ENCODE peak calls at places on chromosomes 5 and 9, in six cellular contexts. B is NB4, V is tibial artery, A is SJSA1, E is neuronal stem cell, C is H1. D is an unnamed sample.

GRCh38 chr9:14339746-14340145 is 25.8 kb upstream of the NFIB start:
- DNase-seq in E (no peak), A (no peak), C (no peak), B (no peak), V (no peak), D (no peak)

GRCh38 chr5:139268364-139269202 is 25.0 kb upstream of the MATR3 start:
- DNase-seq in V (no peak), C (no peak), B (peak; percentile 52), E (no peak), A (peak; percentile 31), D (no peak)

GRCh38 chr9:94666364-94667099 is 27.2 kb upstream of the FBP1 start:
- DNase-seq in A (no peak), B (no peak), C (no peak), E (no peak), V (no peak), D (no peak)

GRCh38 chr9:93096131-93096802 is at the start of gene CARD19:
- DNase-seq in V (peak; percentile 74), B (peak; percentile 48), A (peak; percentile 54), C (no peak), E (peak; percentile 31), D (no peak)

GRCh38 chr5:177535125-177535524 is 18.4 kb upstream of the DDX41 start:
- DNase-seq in V (no peak), C (no peak), A (no peak), E (no peak), B (no peak), D (no peak)

GRCh38 chr5:28958581-28958980 is 1920.2 kb upstream of the CDH9 start:
- DNase-seq in E (no peak), C (no peak), B (no peak), A (no peak), V (no peak), D (no peak)

GRCh38 chr5:103393131-103393754 is 134.7 kb downstream of the MACIR start:
- DNase-seq in V (peak; percentile 26), B (peak; percentile 7), A (no peak), C (no peak), E (peak; percentile 14), D (peak; percentile 69)

GRCh38 chr5:5363045-5363444 is 59.4 kb upstream of the ICE1 start:
- DNase-seq in B (peak; percentile 79), E (no peak), V (no peak), A (peak; percentile 66), C (no peak), D (no peak)

GRCh38 chr9:120579139-120579749 is 723 bp downstream of the CDK5RAP2 start:
- DNase-seq in A (peak; percentile 32), E (no peak), V (no peak), C (no peak), B (peak; percentile 28), D (no peak)

GRCh38 chr9:72006481-72006880 is 53.9 kb downstream of the C9orf57 start:
- DNase-seq in V (no peak), C (no peak), E (no peak), A (no peak), B (no peak), D (no peak)

GRCh38 chr5:122154910-122155309 is 25.6 kb downstream of the ZNF474 start:
- DNase-seq in V (peak; percentile 81), E (no peak), C (no peak), A (peak; percentile 74), B (no peak), D (no peak)
- H3K4me3 ChIP-seq in V (no peak overlapping the region), E (no peak overlapping the region), C (no peak overlapping the region), A (no peak overlapping the region), B (no peak overlapping the region), D (no peak overlapping the region)

GRCh38 chr5:68140763-68141162 is 74.8 kb upstream of the PIK3R1 start:
- DNase-seq in V (no peak), E (no peak), C (no peak), B (no peak), A (no peak), D (no peak)

GRCh38 chr5:68134669-68135313 is 80.8 kb upstream of the PIK3R1 start:
- DNase-seq in V (no peak), B (no peak), E (no peak), C (no peak), A (no peak), D (no peak)

GRCh38 chr5:68134033-68134668 is 81.4 kb upstream of the PIK3R1 start:
- DNase-seq in C (no peak), A (no peak), B (peak; percentile 24), V (no peak), E (no peak), D (no peak)

GRCh38 chr5:68139601-68140441 is 75.7 kb upstream of the PIK3R1 start:
- DNase-seq in A (no peak), C (no peak), V (no peak), B (no peak), E (no peak), D (no peak)

DNA sequence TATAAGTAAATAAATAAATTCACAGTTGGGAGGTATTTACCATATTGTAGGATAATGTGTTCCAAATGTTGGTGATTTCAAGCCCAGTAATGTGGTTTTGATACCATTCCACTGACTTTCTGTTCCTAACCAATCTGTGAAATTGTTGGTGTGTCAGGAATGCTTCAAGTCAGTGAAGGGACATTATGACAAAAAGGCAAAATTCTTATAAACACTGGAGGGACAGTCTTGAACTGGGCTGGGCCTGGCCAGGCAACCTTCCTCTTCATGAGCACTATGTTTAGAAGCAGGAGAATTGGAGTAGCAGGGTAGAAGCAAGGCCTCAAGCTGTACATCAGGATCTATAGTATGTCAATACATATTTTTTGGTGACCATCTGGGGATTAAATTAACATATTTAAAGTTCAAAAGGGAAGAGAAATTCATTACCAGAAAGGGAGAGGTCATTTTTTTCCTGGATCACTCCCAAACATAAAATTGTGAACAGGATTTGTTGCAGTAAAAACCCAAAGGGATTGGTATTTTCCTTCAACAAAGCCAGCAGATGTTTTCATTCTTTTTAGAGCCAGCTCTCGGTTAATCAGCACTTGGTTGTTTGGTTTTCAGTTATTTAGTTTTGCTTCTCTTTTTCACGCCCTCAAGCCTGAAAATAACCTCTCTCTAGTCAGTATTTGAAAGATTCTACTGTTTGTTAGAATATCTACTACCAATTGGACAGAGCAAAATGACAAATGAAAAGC is 77.9 kb upstream of the PIK3R1 start:
- DNase-seq in E (no peak), B (no peak), V (no peak), A (no peak), C (no peak), D (no peak)
- H3K4me3 ChIP-seq in E (no peak overlapping the region), B (no peak overlapping the region), V (no peak overlapping the region), A (no peak overlapping the region), C (no peak overlapping the region), D (no peak overlapping the region)

DNA sequence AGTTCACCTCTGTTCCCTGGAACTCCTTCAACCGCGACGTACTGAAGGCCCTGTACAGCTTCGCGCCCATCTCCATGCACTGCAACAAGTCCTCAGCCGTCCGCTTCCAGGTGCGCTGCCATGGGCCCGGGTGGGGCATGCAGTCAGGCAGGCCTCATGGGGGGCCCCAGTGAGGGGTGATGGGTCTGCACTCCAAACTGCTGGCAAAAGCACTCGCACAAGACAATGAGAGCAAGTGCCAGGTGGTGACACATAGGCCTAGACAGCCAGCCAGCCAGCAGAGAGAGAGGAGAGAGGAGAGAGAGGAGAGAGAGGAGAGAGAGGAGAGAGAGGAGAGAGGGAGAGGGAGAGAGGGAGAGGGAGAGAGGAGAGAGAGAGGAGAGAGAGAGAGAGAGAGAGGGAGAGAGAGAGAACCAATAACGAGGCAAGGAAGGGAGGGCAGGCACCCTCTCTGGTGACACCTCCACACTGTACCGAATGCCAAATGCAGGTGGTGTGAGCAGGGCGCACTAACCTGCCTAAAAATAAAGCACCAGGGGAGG is 21.0 kb downstream of the DBH start:
- DNase-seq in C (no peak), B (no peak), E (no peak), A (no peak), V (no peak), D (no peak)
- H3K4me3 ChIP-seq in C (no peak overlapping the region), B (no peak overlapping the region), E (no peak overlapping the region), A (no peak overlapping the region), V (no peak overlapping the region), D (no peak overlapping the region)

GRCh38 chr9:7799934-7800285 is 332 bp upstream of the DMAC1 start:
- DNase-seq in B (no peak), C (no peak), E (no peak), V (no peak), A (no peak), D (no peak)
- H3K4me3 ChIP-seq in B (peak overlapping the region; percentile 75), C (no peak overlapping the region), E (peak overlapping the region; percentile 84), V (peak overlapping the region; percentile 63), A (peak overlapping the region; percentile 58), D (peak overlapping the region; percentile 76)

GRCh38 chr5:57842376-57843015 is 359.9 kb upstream of the ACTBL2 start:
- DNase-seq in E (no peak), B (no peak), V (no peak), A (peak; percentile 49), C (no peak), D (no peak)
- H3K4me3 ChIP-seq in E (no peak overlapping the region), B (no peak overlapping the region), V (no peak overlapping the region), A (no peak overlapping the region), C (no peak overlapping the region), D (no peak overlapping the region)

GRCh38 chr9:78366827-78367226 is 69.9 kb downstream of the PSAT1 start:
- DNase-seq in C (no peak), A (no peak), B (no peak), E (no peak), V (no peak), D (no peak)

GRCh38 chr9:78371981-78372380 is 75.1 kb downstream of the PSAT1 start:
- DNase-seq in E (no peak), A (no peak), V (no peak), C (no peak), B (no peak), D (no peak)

GRCh38 chr9:78369644-78370219 is 72.8 kb downstream of the PSAT1 start:
- DNase-seq in V (peak; percentile 57), A (no peak), B (peak; percentile 74), C (peak; percentile 54), E (peak; percentile 73), D (peak; percentile 46)

GRCh38 chr9:78368236-78368635 is 71.3 kb downstream of the PSAT1 start:
- DNase-seq in C (no peak), A (peak; percentile 79), B (no peak), V (no peak), E (no peak), D (no peak)

DNA sequence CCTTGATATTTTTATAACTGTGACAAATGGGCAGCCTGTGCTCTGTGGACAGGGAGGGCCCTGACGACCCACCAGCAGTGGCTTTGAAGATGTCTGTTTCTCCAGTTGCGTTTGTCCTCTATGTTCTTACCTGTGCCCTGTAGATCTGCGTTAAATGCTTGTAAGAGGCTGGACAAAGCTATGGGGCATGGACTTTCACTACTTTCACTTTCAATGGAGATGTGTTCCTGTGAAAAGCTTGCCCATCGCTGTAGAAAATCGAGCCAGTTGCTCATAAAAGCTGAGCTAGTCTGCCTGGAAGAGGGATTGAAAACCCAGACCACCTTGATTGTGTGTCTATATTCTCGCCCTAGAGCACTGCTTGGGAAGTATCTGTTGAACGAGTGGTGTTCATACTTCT is 74.1 kb downstream of the PSAT1 start:
- DNase-seq in V (no peak), C (no peak), E (no peak), A (no peak), B (no peak), D (no peak)
- H3K4me3 ChIP-seq in V (no peak overlapping the region), C (no peak overlapping the region), E (no peak overlapping the region), A (no peak overlapping the region), B (no peak overlapping the region), D (no peak overlapping the region)

D was measured in Jurkat, Clone E6-1.